ENCODE peak calls at places on chromosomes 3 and 15, in eight cellular contexts. One of them, this sample, is unnamed.

GRCh38 chr3:72336821-72337479 is 511.3 kb downstream of the SHQ1 start:
- DNase-seq in GM12865: no peak
- DNase-seq in heart right ventricle: peak; percentile 89
- DNase-seq in heart left ventricle: peak; percentile 93
- DNase-seq in D721Med: no peak
- DNase-seq in fibroblast of pulmonary artery: peak; percentile 89
- DNase-seq in RWPE1: peak; percentile 68
- DNase-seq in AG09309: no peak
- DNase-seq in this sample: no peak

GRCh38 chr3:48268936-48269551 is 28.1 kb downstream of the ZNF589 start:
- DNase-seq in RWPE1: no peak
- DNase-seq in D721Med: no peak
- DNase-seq in fibroblast of pulmonary artery: no peak
- DNase-seq in heart right ventricle: no peak
- DNase-seq in GM12865: no peak
- DNase-seq in AG09309: no peak
- DNase-seq in heart left ventricle: no peak
- DNase-seq in this sample: no peak

GRCh38 chr3:45929042-45929679 is 14.1 kb upstream of the CXCR6 start:
- DNase-seq in heart left ventricle: no peak
- DNase-seq in fibroblast of pulmonary artery: no peak
- DNase-seq in D721Med: peak; percentile 48
- DNase-seq in RWPE1: peak; percentile 60
- DNase-seq in AG09309: no peak
- DNase-seq in GM12865: peak; percentile 75
- DNase-seq in heart right ventricle: no peak
- DNase-seq in this sample: peak; percentile 15

GRCh38 chr3:72791132-72791531 is 57.1 kb downstream of the SHQ1 start:
- DNase-seq in fibroblast of pulmonary artery: peak; percentile 4
- DNase-seq in AG09309: no peak
- DNase-seq in heart right ventricle: no peak
- DNase-seq in RWPE1: peak; percentile 1
- DNase-seq in D721Med: no peak
- DNase-seq in heart left ventricle: no peak
- DNase-seq in GM12865: no peak
- DNase-seq in this sample: no peak

GRCh38 chr3:160707187-160707789 is 30.3 kb downstream of the ARL14 start:
- DNase-seq in GM12865: peak; percentile 52
- DNase-seq in heart right ventricle: peak; percentile 61
- DNase-seq in D721Med: no peak
- DNase-seq in RWPE1: peak; percentile 28
- DNase-seq in heart left ventricle: no peak
- DNase-seq in AG09309: no peak
- DNase-seq in fibroblast of pulmonary artery: peak; percentile 74
- DNase-seq in this sample: no peak

GRCh38 chr3:9623148-9623547 is 26.2 kb upstream of the MTMR14 start:
- DNase-seq in RWPE1: no peak
- DNase-seq in GM12865: no peak
- DNase-seq in AG09309: no peak
- DNase-seq in D721Med: no peak
- DNase-seq in fibroblast of pulmonary artery: no peak
- DNase-seq in heart right ventricle: no peak
- DNase-seq in heart left ventricle: no peak
- DNase-seq in this sample: no peak

GRCh38 chr15:59278120-59278519 is 71.5 kb downstream of the LDHAL6B start:
- DNase-seq in heart left ventricle: no peak
- DNase-seq in GM12865: no peak
- DNase-seq in fibroblast of pulmonary artery: peak; percentile 76
- DNase-seq in D721Med: no peak
- DNase-seq in heart right ventricle: no peak
- DNase-seq in AG09309: no peak
- DNase-seq in RWPE1: no peak
- DNase-seq in this sample: no peak

GRCh38 chr3:194964809-194965208 is 279.1 kb downstream of the FAM43A start:
- DNase-seq in GM12865: no peak
- DNase-seq in AG09309: no peak
- DNase-seq in heart left ventricle: no peak
- DNase-seq in RWPE1: no peak
- DNase-seq in D721Med: no peak
- DNase-seq in heart right ventricle: no peak
- DNase-seq in fibroblast of pulmonary artery: no peak
- DNase-seq in this sample: no peak

GRCh38 chr3:81743096-81744025 is 18.1 kb downstream of the GBE1 start:
- DNase-seq in fibroblast of pulmonary artery: peak; percentile 98
- DNase-seq in heart left ventricle: no peak
- DNase-seq in AG09309: peak; percentile 91
- DNase-seq in GM12865: no peak
- DNase-seq in heart right ventricle: peak; percentile 46
- DNase-seq in RWPE1: peak; percentile 51
- DNase-seq in D721Med: no peak
- DNase-seq in this sample: no peak

GRCh38 chr15:71137138-71137518 is 21.9 kb downstream of the THSD4 start:
- DNase-seq in GM12865: no peak
- DNase-seq in fibroblast of pulmonary artery: no peak
- DNase-seq in AG09309: no peak
- DNase-seq in D721Med: no peak
- DNase-seq in heart left ventricle: no peak
- DNase-seq in RWPE1: no peak
- DNase-seq in heart right ventricle: no peak
- DNase-seq in this sample: no peak

GRCh38 chr3:150699068-150699635 is 4.6 kb downstream of the ERICH6 start:
- DNase-seq in heart left ventricle: no peak
- DNase-seq in heart right ventricle: no peak
- DNase-seq in GM12865: no peak
- DNase-seq in AG09309: no peak
- DNase-seq in fibroblast of pulmonary artery: peak; percentile 66
- DNase-seq in RWPE1: peak; percentile 48
- DNase-seq in D721Med: no peak
- DNase-seq in this sample: no peak

GRCh38 chr3:192655040-192655439 is 72.3 kb downstream of the FGF12 start:
- DNase-seq in GM12865: no peak
- DNase-seq in fibroblast of pulmonary artery: no peak
- DNase-seq in RWPE1: no peak
- DNase-seq in heart right ventricle: no peak
- DNase-seq in D721Med: no peak
- DNase-seq in AG09309: no peak
- DNase-seq in heart left ventricle: no peak
- DNase-seq in this sample: no peak

GRCh38 chr15:31360843-31361763 is 34.5 kb downstream of the KLF13 start:
- DNase-seq in fibroblast of pulmonary artery: no peak
- DNase-seq in D721Med: no peak
- DNase-seq in heart right ventricle: peak; percentile 48
- DNase-seq in RWPE1: peak; percentile 34
- DNase-seq in GM12865: peak; percentile 86
- DNase-seq in heart left ventricle: peak; percentile 62
- DNase-seq in AG09309: no peak
- DNase-seq in this sample: no peak

GRCh38 chr3:46844397-46844796 is 18.8 kb downstream of the MYL3 start:
- DNase-seq in AG09309: no peak
- DNase-seq in heart left ventricle: no peak
- DNase-seq in fibroblast of pulmonary artery: no peak
- DNase-seq in D721Med: no peak
- DNase-seq in RWPE1: no peak
- DNase-seq in heart right ventricle: no peak
- DNase-seq in GM12865: no peak
- DNase-seq in this sample: no peak

GRCh38 chr3:127820221-127820870 is 2.0 kb downstream of the MGLL start:
- DNase-seq in RWPE1: no peak
- DNase-seq in GM12865: peak; percentile 44
- DNase-seq in heart right ventricle: no peak
- DNase-seq in fibroblast of pulmonary artery: no peak
- DNase-seq in heart left ventricle: no peak
- DNase-seq in D721Med: no peak
- DNase-seq in AG09309: no peak
- DNase-seq in this sample: no peak

GRCh38 chr3:80677796-80678195 is 910.0 kb upstream of the ROBO1 start:
- DNase-seq in heart left ventricle: no peak
- DNase-seq in GM12865: no peak
- DNase-seq in fibroblast of pulmonary artery: peak; percentile 60
- DNase-seq in D721Med: no peak
- DNase-seq in RWPE1: no peak
- DNase-seq in AG09309: no peak
- DNase-seq in heart right ventricle: no peak
- DNase-seq in this sample: no peak

GRCh38 chr15:85854345-85855097 is 59.8 kb upstream of the KLHL25 start:
- DNase-seq in heart left ventricle: no peak
- DNase-seq in GM12865: peak; percentile 75
- DNase-seq in RWPE1: peak; percentile 78
- DNase-seq in AG09309: peak; percentile 24
- DNase-seq in heart right ventricle: peak; percentile 40
- DNase-seq in fibroblast of pulmonary artery: peak; percentile 79
- DNase-seq in D721Med: peak; percentile 63
- DNase-seq in this sample: peak; percentile 28

GRCh38 chr3:193556841-193557240 is 2.1 kb upstream of the ATP13A4 start:
- DNase-seq in D721Med: no peak
- DNase-seq in RWPE1: no peak
- DNase-seq in AG09309: no peak
- DNase-seq in fibroblast of pulmonary artery: no peak
- DNase-seq in GM12865: no peak
- DNase-seq in heart left ventricle: no peak
- DNase-seq in heart right ventricle: no peak
- DNase-seq in this sample: no peak

GRCh38 chr3:171229173-171229572 is 202.7 kb upstream of the SLC2A2 start:
- DNase-seq in heart right ventricle: no peak
- DNase-seq in GM12865: no peak
- DNase-seq in AG09309: no peak
- DNase-seq in D721Med: no peak
- DNase-seq in RWPE1: no peak
- DNase-seq in fibroblast of pulmonary artery: no peak
- DNase-seq in heart left ventricle: no peak
- DNase-seq in this sample: no peak

GRCh38 chr3:143222981-143223380 is 103.4 kb downstream of the CHST2 start:
- DNase-seq in RWPE1: no peak
- DNase-seq in fibroblast of pulmonary artery: no peak
- DNase-seq in D721Med: no peak
- DNase-seq in AG09309: no peak
- DNase-seq in heart right ventricle: no peak
- DNase-seq in heart left ventricle: no peak
- DNase-seq in GM12865: peak; percentile 41
- DNase-seq in this sample: no peak

GRCh38 chr15:70535071-70535954 is 228.0 kb downstream of the UACA start:
- DNase-seq in AG09309: no peak
- DNase-seq in RWPE1: no peak
- DNase-seq in D721Med: no peak
- DNase-seq in heart left ventricle: no peak
- DNase-seq in heart right ventricle: no peak
- DNase-seq in GM12865: peak; percentile 48
- DNase-seq in fibroblast of pulmonary artery: no peak
- DNase-seq in this sample: no peak

GRCh38 chr3:62110801-62111200 is 262.5 kb downstream of the FEZF2 start:
- DNase-seq in heart right ventricle: no peak
- DNase-seq in D721Med: no peak
- DNase-seq in fibroblast of pulmonary artery: peak; percentile 66
- DNase-seq in GM12865: no peak
- DNase-seq in AG09309: no peak
- DNase-seq in heart left ventricle: no peak
- DNase-seq in RWPE1: no peak
- DNase-seq in this sample: no peak

GRCh38 chr15:89629829-89630228 is 25.4 kb downstream of the KIF7 start:
- DNase-seq in heart left ventricle: no peak
- DNase-seq in fibroblast of pulmonary artery: no peak
- DNase-seq in RWPE1: no peak
- DNase-seq in GM12865: no peak
- DNase-seq in D721Med: no peak
- DNase-seq in heart right ventricle: no peak
- DNase-seq in AG09309: no peak
- DNase-seq in this sample: no peak

GRCh38 chr15:29083161-29083560 is 186.5 kb downstream of the NSMCE3 start:
- DNase-seq in fibroblast of pulmonary artery: no peak
- DNase-seq in AG09309: no peak
- DNase-seq in heart right ventricle: no peak
- DNase-seq in RWPE1: no peak
- DNase-seq in heart left ventricle: no peak
- DNase-seq in GM12865: no peak
- DNase-seq in D721Med: no peak
- DNase-seq in this sample: no peak

GRCh38 chr3:184017672-184018423 is at the start of gene ABCC5:
- DNase-seq in heart left ventricle: peak; percentile 96
- DNase-seq in GM12865: peak; percentile 92
- DNase-seq in RWPE1: peak; percentile 94
- DNase-seq in AG09309: peak; percentile 71
- DNase-seq in D721Med: peak; percentile 63
- DNase-seq in heart right ventricle: peak; percentile 94
- DNase-seq in fibroblast of pulmonary artery: peak; percentile 94
- DNase-seq in this sample: peak; percentile 79

GRCh38 chr15:43219929-43220886 is 610 bp downstream of the EPB42 start:
- DNase-seq in heart right ventricle: no peak
- DNase-seq in AG09309: no peak
- DNase-seq in heart left ventricle: no peak
- DNase-seq in fibroblast of pulmonary artery: no peak
- DNase-seq in GM12865: no peak
- DNase-seq in D721Med: no peak
- DNase-seq in RWPE1: no peak
- DNase-seq in this sample: no peak

GRCh38 chr3:42264399-42265058 is 1.5 kb downstream of the CCK start:
- DNase-seq in fibroblast of pulmonary artery: peak; percentile 13
- DNase-seq in heart right ventricle: no peak
- DNase-seq in RWPE1: peak; percentile 30
- DNase-seq in heart left ventricle: peak; percentile 36
- DNase-seq in GM12865: no peak
- DNase-seq in AG09309: no peak
- DNase-seq in D721Med: no peak
- DNase-seq in this sample: no peak

GRCh38 chr15:91946914-91947313 is 93.4 kb downstream of the SLCO3A1 start:
- DNase-seq in D721Med: no peak
- DNase-seq in AG09309: no peak
- DNase-seq in RWPE1: no peak
- DNase-seq in heart left ventricle: no peak
- DNase-seq in GM12865: no peak
- DNase-seq in fibroblast of pulmonary artery: no peak
- DNase-seq in heart right ventricle: peak; percentile 63
- DNase-seq in this sample: no peak
- TF ChIP-seq CTCF in D721Med: no peak
- TF ChIP-seq CTCF in AG09309: peak; percentile 3
- TF ChIP-seq CTCF in RWPE1: no peak
- TF ChIP-seq CTCF in heart left ventricle: peak; percentile 31
- TF ChIP-seq CTCF in GM12865: no peak
- TF ChIP-seq CTCF in fibroblast of pulmonary artery: no peak
- TF ChIP-seq CTCF in heart right ventricle: peak; percentile 43
- TF ChIP-seq CTCF in this sample: no peak

GRCh38 chr3:141729240-141729639 is 8.9 kb upstream of the RNF7 start:
- DNase-seq in RWPE1: no peak
- DNase-seq in D721Med: no peak
- DNase-seq in AG09309: no peak
- DNase-seq in heart left ventricle: no peak
- DNase-seq in GM12865: no peak
- DNase-seq in heart right ventricle: no peak
- DNase-seq in fibroblast of pulmonary artery: no peak
- DNase-seq in this sample: no peak
- TF ChIP-seq CTCF in RWPE1: no peak
- TF ChIP-seq CTCF in D721Med: no peak
- TF ChIP-seq CTCF in AG09309: peak; percentile 6
- TF ChIP-seq CTCF in heart left ventricle: no peak
- TF ChIP-seq CTCF in GM12865: peak; percentile 9
- TF ChIP-seq CTCF in heart right ventricle: no peak
- TF ChIP-seq CTCF in fibroblast of pulmonary artery: no peak
- TF ChIP-seq CTCF in this sample: no peak

GRCh38 chr3:172276103-172276502 is 172.2 kb downstream of the GHSR start:
- DNase-seq in D721Med: no peak
- DNase-seq in heart left ventricle: no peak
- DNase-seq in AG09309: no peak
- DNase-seq in fibroblast of pulmonary artery: no peak
- DNase-seq in GM12865: peak; percentile 9
- DNase-seq in RWPE1: no peak
- DNase-seq in heart right ventricle: no peak
- DNase-seq in this sample: no peak
- TF ChIP-seq CTCF in D721Med: no peak
- TF ChIP-seq CTCF in heart left ventricle: peak; percentile 14
- TF ChIP-seq CTCF in AG09309: no peak
- TF ChIP-seq CTCF in fibroblast of pulmonary artery: peak; percentile 3
- TF ChIP-seq CTCF in GM12865: no peak
- TF ChIP-seq CTCF in RWPE1: no peak
- TF ChIP-seq CTCF in heart right ventricle: no peak
- TF ChIP-seq CTCF in this sample: no peak

GRCh38 chr3:131091768-131092167 is 65.1 kb downstream of the NEK11 start:
- DNase-seq in GM12865: peak; percentile 9
- DNase-seq in heart right ventricle: no peak
- DNase-seq in fibroblast of pulmonary artery: no peak
- DNase-seq in RWPE1: peak; percentile 8
- DNase-seq in AG09309: no peak
- DNase-seq in D721Med: no peak
- DNase-seq in heart left ventricle: no peak
- DNase-seq in this sample: no peak
- TF ChIP-seq CTCF in GM12865: no peak
- TF ChIP-seq CTCF in heart right ventricle: no peak
- TF ChIP-seq CTCF in fibroblast of pulmonary artery: no peak
- TF ChIP-seq CTCF in RWPE1: no peak
- TF ChIP-seq CTCF in AG09309: no peak
- TF ChIP-seq CTCF in D721Med: no peak
- TF ChIP-seq CTCF in heart left ventricle: no peak
- TF ChIP-seq CTCF in this sample: no peak

This sample was measured in progenitor cell of endocrine pancreas.